ENCODE peak calls at places on chromosomes 16 and 17, in eight cellular contexts. P is activated CD4-positive, alpha-beta T cell treated with anti-CD3 and anti-CD28 coated beads, Interleukin-2, amount 10 ng/mL, durations not matched to agents 7 days and 5 days; A is astrocyte of the cerebellum; G is pancreas; X is EL; L is anterior cingulate cortex; J is Panc1; Q is HS-27A. F is an unnamed sample.

GRCh38 chr17:17073006-17073626 is 30.9 kb downstream of the MPRIP start:
- DNase-seq in P (no peak), A (no peak), G (peak; percentile 32), X (no peak), L (no peak), J (no peak), Q (no peak), F (no peak)

GRCh38 chr16:60127196-60127595 is 1393.1 kb upstream of the GOT2 start:
- DNase-seq in P (no peak), A (no peak), G (no peak), X (no peak), L (no peak), J (no peak), Q (no peak), F (no peak)

GRCh38 chr16:700684-701584 is 4.7 kb downstream of the FBXL16 start:
- DNase-seq in P (peak; percentile 41), A (no peak), G (peak; percentile 85), X (no peak), L (no peak), J (no peak), Q (no peak), F (no peak)

GRCh38 chr16:14539156-14539555 is 90.9 kb downstream of the PARN start:
- DNase-seq in P (no peak), A (no peak), G (no peak), X (no peak), L (no peak), J (no peak), Q (no peak), F (no peak)

GRCh38 chr17:44038604-44039007 is 23.8 kb upstream of the TMEM101 start:
- DNase-seq in P (no peak), A (no peak), G (no peak), X (no peak), L (peak; percentile 52), J (no peak), Q (no peak), F (no peak)

GRCh38 chr17:36592711-36593321 is 1.1 kb downstream of the DHRS11 start:
- DNase-seq in P (no peak), A (no peak), G (no peak), X (no peak), L (no peak), J (no peak), Q (no peak), F (no peak)

GRCh38 chr17:42928714-42929496 is 28.3 kb downstream of the G6PC1 start:
- DNase-seq in P (peak; percentile 42), A (peak; percentile 59), G (no peak), X (peak; percentile 66), L (no peak), J (no peak), Q (no peak), F (peak; percentile 52)

GRCh38 chr17:56755310-56755709 is 78.4 kb downstream of the C17orf67 start:
- DNase-seq in P (no peak), A (no peak), G (no peak), X (no peak), L (no peak), J (no peak), Q (no peak), F (no peak)

GRCh38 chr16:11254913-11255736 is 879 bp downstream of the SOCS1 start:
- DNase-seq in P (peak; percentile 64), A (no peak), G (peak; percentile 71), X (peak; percentile 47), L (no peak), J (no peak), Q (no peak), F (no peak)

GRCh38 chr17:1315891-1316403 is 36.5 kb downstream of the TRARG1 start:
- DNase-seq in P (no peak), A (no peak), G (no peak), X (no peak), L (no peak), J (no peak), Q (no peak), F (no peak)

GRCh38 chr16:75236232-75236631 is 15.2 kb downstream of the BCAR1 start:
- DNase-seq in P (no peak), A (no peak), G (no peak), X (no peak), L (no peak), J (no peak), Q (no peak), F (no peak)

GRCh38 chr17:73126716-73127473 is 34.4 kb upstream of the SLC39A11 start:
- DNase-seq in P (no peak), A (no peak), G (no peak), X (peak; percentile 53), L (no peak), J (no peak), Q (peak; percentile 2), F (no peak)

GRCh38 chr17:17921192-17922082 is 50.8 kb downstream of the TOM1L2 start:
- DNase-seq in P (no peak), A (peak; percentile 94), G (no peak), X (peak; percentile 97), L (peak; percentile 38), J (no peak), Q (peak; percentile 97), F (peak; percentile 81)

GRCh38 chr16:1610841-1611653 is 825 bp downstream of the IFT140 start:
- DNase-seq in P (no peak), A (no peak), G (no peak), X (peak; percentile 13), L (no peak), J (no peak), Q (peak; percentile 49), F (no peak)

GRCh38 chr16:72149676-72150464 is 22.1 kb downstream of the PMFBP1 start:
- DNase-seq in P (no peak), A (no peak), G (no peak), X (no peak), L (no peak), J (no peak), Q (no peak), F (no peak)

GRCh38 chr16:56388209-56388608 is 37.1 kb downstream of the AMFR start:
- DNase-seq in P (no peak), A (no peak), G (no peak), X (peak; percentile 59), L (no peak), J (no peak), Q (no peak), F (no peak)

GRCh38 chr16:17432902-17433576 is 37.7 kb downstream of the XYLT1 start:
- DNase-seq in P (no peak), A (no peak), G (no peak), X (no peak), L (no peak), J (no peak), Q (no peak), F (no peak)

GRCh38 chr17:75459590-75460267 is 3.3 kb downstream of the TMEM94 start:
- DNase-seq in P (no peak), A (no peak), G (no peak), X (no peak), L (no peak), J (no peak), Q (no peak), F (no peak)

GRCh38 chr17:50028207-50029120 is 27.4 kb upstream of the ITGA3 start:
- DNase-seq in P (no peak), A (no peak), G (no peak), X (peak; percentile 92), L (no peak), J (no peak), Q (peak; percentile 96), F (no peak)

GRCh38 chr16:4094138-4094773 is 22.0 kb downstream of the ADCY9 start:
- DNase-seq in P (no peak), A (no peak), G (no peak), X (no peak), L (no peak), J (no peak), Q (no peak), F (no peak)

GRCh38 chr17:67151717-67152116 is 93.3 kb downstream of the HELZ start:
- DNase-seq in P (no peak), A (no peak), G (no peak), X (peak; percentile 84), L (no peak), J (no peak), Q (peak; percentile 1), F (no peak)

GRCh38 chr16:56252835-56253234 is 61.5 kb downstream of the GNAO1 start:
- DNase-seq in P (no peak), A (no peak), G (no peak), X (no peak), L (no peak), J (no peak), Q (no peak), F (no peak)

GRCh38 chr17:45265823-45266222 is 3.9 kb upstream of the SPATA32 start:
- DNase-seq in P (no peak), A (peak; percentile 86), G (no peak), X (peak; percentile 92), L (no peak), J (no peak), Q (peak; percentile 30), F (no peak)

GRCh38 chr16:57627184-57627871 is 1.1 kb upstream of the ADGRG1 start:
- DNase-seq in P (no peak), A (peak; percentile 71), G (no peak), X (peak; percentile 94), L (no peak), J (no peak), Q (peak; percentile 41), F (no peak)

GRCh38 chr16:15707332-15707731 is 57.3 kb downstream of the NDE1 start:
- DNase-seq in P (no peak), A (no peak), G (no peak), X (no peak), L (no peak), J (no peak), Q (no peak), F (no peak)

GRCh38 chr16:10362077-10362863 is 23.6 kb upstream of the ATF7IP2 start:
- DNase-seq in P (peak; percentile 35), A (no peak), G (no peak), X (no peak), L (no peak), J (no peak), Q (no peak), F (no peak)

GRCh38 chr16:65336169-65336568 is 214.3 kb upstream of the CDH11 start:
- DNase-seq in P (no peak), A (peak; percentile 26), G (no peak), X (peak; percentile 93), L (no peak), J (no peak), Q (peak; percentile 73), F (no peak)

GRCh38 chr17:2695961-2696760 is 15.4 kb downstream of the CLUH start:
- DNase-seq in P (peak; percentile 4), A (no peak), G (peak; percentile 56), X (no peak), L (no peak), J (no peak), Q (no peak), F (no peak)

GRCh38 chr17:59401725-59402124 is 70.3 kb downstream of the YPEL2 start:
- DNase-seq in P (no peak), A (no peak), G (no peak), X (no peak), L (no peak), J (no peak), Q (no peak), F (no peak)

GRCh38 chr16:68064791-68065365 is 20.3 kb upstream of the NFATC3 start:
- DNase-seq in P (peak; percentile 81), A (peak; percentile 39), G (peak; percentile 72), X (peak; percentile 86), L (no peak), J (no peak), Q (peak; percentile 95), F (no peak)

GRCh38 chr17:78258323-78259229 is 27.1 kb downstream of the TMEM235 start:
- DNase-seq in P (peak; percentile 81), A (no peak), G (peak; percentile 65), X (no peak), L (no peak), J (no peak), Q (no peak), F (no peak)

GRCh38 chr17:61168506-61168905 is 231.1 kb upstream of the TBX2 start:
- DNase-seq in P (no peak), A (no peak), G (no peak), X (no peak), L (no peak), J (no peak), Q (no peak), F (no peak)

GRCh38 chr17:74128456-74128855 is 75.0 kb upstream of the RPL38 start:
- DNase-seq in P (no peak), A (no peak), G (no peak), X (no peak), L (no peak), J (no peak), Q (no peak), F (no peak)

F was measured in AG04450.